ENCODE peak calls at places on chromosome 6, in five cellular contexts. V is neural progenitor cell, S is neuronal stem cell, Y is keratinocyte, Z is IMR-90. L is an unnamed sample. For H3K4me1, the result is how much of the 10 kb centered on the place peaks cover.

GRCh38 chr6:156154896-156155295 is 622.3 kb upstream of the ARID1B start:
- DNase-seq in V (no peak), S (no peak), Y (no peak), Z (peak), L (no peak)

GRCh38 chr6:41037107-41037900 is 1.7 kb downstream of the UNC5CL start:
- DNase-seq in V (no peak), S (no peak), Y (no peak), Z (no peak), L (no peak)

GRCh38 chr6:90284745-90285481 is 11.7 kb downstream of the BACH2 start:
- DNase-seq in V (no peak), S (no peak), Y (no peak), Z (peak), L (no peak)

GRCh38 chr6:148738939-148739821 is 7.7 kb upstream of the UST start:
- DNase-seq in V (no peak), S (no peak), Y (no peak), Z (no peak), L (no peak)

GRCh38 chr6:9197726-9198125 is 762.4 kb upstream of the SLC35B3 start:
- DNase-seq in V (no peak), S (no peak), Y (peak), Z (no peak), L (no peak)

GRCh38 chr6:159163901-159164370 is 5.3 kb upstream of the FNDC1 start:
- DNase-seq in V (no peak), S (no peak), Y (no peak), Z (peak), L (no peak)

GRCh38 chr6:102936959-102937358 is 1543.5 kb downstream of the GRIK2 start:
- DNase-seq in V (no peak), S (no peak), Y (no peak), Z (no peak), L (no peak)

GRCh38 chr6:41970436-41970846 is 28.8 kb upstream of the CCND3 start:
- DNase-seq in V (no peak), S (no peak), Y (no peak), Z (peak), L (no peak)

GRCh38 chr6:167058261-167058660 is 59.1 kb downstream of the CEP43 start:
- DNase-seq in V (no peak), S (no peak), Y (no peak), Z (no peak), L (no peak)

GRCh38 chr6:52595000-52595795 is 18.3 kb upstream of the TRAM2 start:
- DNase-seq in V (peak), S (no peak), Y (no peak), Z (peak), L (peak)

GRCh38 chr6:116405663-116406329 is 35.0 kb downstream of the DSE start:
- DNase-seq in V (peak), S (no peak), Y (no peak), Z (peak), L (no peak)

GRCh38 chr6:164252260-164252659 is 837.7 kb downstream of the QKI start:
- DNase-seq in V (no peak), S (no peak), Y (no peak), Z (no peak), L (no peak)

GRCh38 chr6:142047934-142048592 is 84.7 kb upstream of the GJE1 start:
- DNase-seq in V (no peak), S (no peak), Y (no peak), Z (no peak), L (no peak)

GRCh38 chr6:5036309-5036708 is 32.5 kb upstream of the RPP40 start:
- DNase-seq in V (peak), S (peak), Y (no peak), Z (peak), L (peak)

GRCh38 chr6:132527791-132528190 is 10.3 kb upstream of the TAAR9 start:
- DNase-seq in V (no peak), S (no peak), Y (no peak), Z (peak), L (no peak)

GRCh38 chr6:157985378-157986155 is 3.9 kb downstream of the SYNJ2 start:
- DNase-seq in V (no peak), S (no peak), Y (no peak), Z (no peak), L (peak)

GRCh38 chr6:157983439-157984119 is 1.9 kb downstream of the SYNJ2 start:
- DNase-seq in V (no peak), S (no peak), Y (no peak), Z (peak), L (peak)

GRCh38 chr6:157984686-157985225 is 3.1 kb downstream of the SYNJ2 start:
- DNase-seq in V (no peak), S (no peak), Y (no peak), Z (no peak), L (no peak)

GRCh38 chr6:157982580-157983438 is 1.1 kb downstream of the SYNJ2 start:
- DNase-seq in V (peak), S (no peak), Y (no peak), Z (peak), L (peak)

GRCh38 chr6:157984165-157984564 is 2.5 kb downstream of the SYNJ2 start:
- DNase-seq in V (no peak), S (no peak), Y (no peak), Z (peak), L (no peak)
- H3K9ac ChIP-seq in V (no peak), S (no peak), Y (no peak), Z (no peak), L (no peak)

GRCh38 chr6:151096255-151096612 is 143.5 kb upstream of the AKAP12 start:
- DNase-seq in V (no peak), S (no peak), Y (no peak), Z (no peak), L (peak)
- H3K4me1 ChIP-seq in V (under half), S (under half), Y (under half), Z (under half), L (under half)

GRCh38 chr6:30912746-30913520 is 1.1 kb upstream of the VARS2 start:
- DNase-seq in V (no peak), S (no peak), Y (no peak), Z (no peak), L (no peak)
- H3K9ac ChIP-seq in V (no peak), S (no peak), Y (peak), Z (no peak), L (no peak)

DNA sequence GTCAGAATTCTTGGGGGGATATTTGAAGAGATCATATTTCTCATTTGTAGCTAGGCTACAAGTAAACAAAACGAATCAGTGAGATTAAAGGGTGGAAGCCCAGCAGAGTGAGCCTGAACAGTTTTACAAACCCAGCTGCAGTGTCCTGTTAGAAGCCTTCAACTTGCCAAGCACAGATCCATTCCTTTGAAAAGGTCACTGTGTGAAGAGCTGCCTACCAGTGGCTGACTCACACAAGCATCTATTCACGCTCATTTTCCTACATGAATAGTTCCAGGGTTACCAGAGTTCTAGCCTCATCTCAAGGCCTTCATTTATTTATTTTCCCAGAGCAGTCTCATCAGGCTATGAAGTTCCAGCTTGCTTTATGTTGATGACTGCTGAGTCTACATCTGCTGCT is 25.7 kb upstream of the MLIP start:
- DNase-seq in V (no peak), S (no peak), Y (no peak), Z (peak), L (no peak)
- H3K4me1 ChIP-seq in V (under half), S (under half), Y (under half), Z (under half), L (under half)

GRCh38 chr6:33211136-33211535 is 2.8 kb downstream of the RING1 start:
- DNase-seq in V (no peak), S (no peak), Y (no peak), Z (no peak), L (no peak)

GRCh38 chr6:33213166-33213988 is 5.1 kb downstream of the RING1 start:
- DNase-seq in V (peak), S (no peak), Y (no peak), Z (no peak), L (peak)

GRCh38 chr6:33211666-33212422 is 3.5 kb downstream of the RING1 start:
- DNase-seq in V (peak), S (no peak), Y (no peak), Z (no peak), L (peak)

GRCh38 chr6:33213989-33214335 is 5.7 kb downstream of the RING1 start:
- DNase-seq in V (no peak), S (no peak), Y (no peak), Z (no peak), L (peak)

DNA sequence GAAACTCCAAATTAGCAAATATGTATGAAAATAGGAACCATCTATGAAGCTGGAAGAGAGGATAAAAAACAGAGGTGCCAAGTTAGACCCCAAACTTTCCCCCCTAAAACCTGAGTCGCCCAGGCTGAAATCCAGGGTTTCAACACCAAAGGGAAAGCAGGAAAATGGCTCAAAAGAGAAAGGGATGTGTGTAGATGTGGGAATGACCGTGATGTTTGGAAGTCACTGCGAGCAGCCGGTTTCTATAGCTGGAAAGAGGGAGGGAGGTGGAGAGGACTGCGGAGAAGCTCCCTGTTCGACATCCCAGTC is 4.5 kb downstream of the RING1 start:
- DNase-seq in V (no peak), S (no peak), Y (no peak), Z (no peak), L (no peak)
- H3K9ac ChIP-seq in V (no peak), S (peak), Y (peak), Z (peak), L (peak)

GRCh38 chr6:151659212-151659611 is 148.3 kb upstream of the ESR1 start:
- DNase-seq in V (no peak), S (no peak), Y (no peak), Z (no peak), L (no peak)
- H3K4me1 ChIP-seq in V (under half), S (under half), Y (under half), Z (under half), L (under half)

GRCh38 chr6:105874835-105875626 is 211.1 kb upstream of the PRDM1 start:
- DNase-seq in V (no peak), S (no peak), Y (no peak), Z (no peak), L (no peak)
- H3K9ac ChIP-seq in V (no peak), S (no peak), Y (no peak), Z (no peak), L (no peak)

GRCh38 chr6:113819169-113819830 is 37.8 kb upstream of the MARCKS start:
- DNase-seq in V (no peak), S (no peak), Y (no peak), Z (no peak), L (no peak)

GRCh38 chr6:113813207-113813606 is 43.9 kb upstream of the MARCKS start:
- DNase-seq in V (no peak), S (no peak), Y (no peak), Z (peak), L (no peak)

GRCh38 chr6:113820751-113821150 is 36.4 kb upstream of the MARCKS start:
- DNase-seq in V (no peak), S (no peak), Y (no peak), Z (peak), L (no peak)

GRCh38 chr6:113821445-113821844 is 35.7 kb upstream of the MARCKS start:
- DNase-seq in V (no peak), S (no peak), Y (no peak), Z (no peak), L (no peak)

DNA sequence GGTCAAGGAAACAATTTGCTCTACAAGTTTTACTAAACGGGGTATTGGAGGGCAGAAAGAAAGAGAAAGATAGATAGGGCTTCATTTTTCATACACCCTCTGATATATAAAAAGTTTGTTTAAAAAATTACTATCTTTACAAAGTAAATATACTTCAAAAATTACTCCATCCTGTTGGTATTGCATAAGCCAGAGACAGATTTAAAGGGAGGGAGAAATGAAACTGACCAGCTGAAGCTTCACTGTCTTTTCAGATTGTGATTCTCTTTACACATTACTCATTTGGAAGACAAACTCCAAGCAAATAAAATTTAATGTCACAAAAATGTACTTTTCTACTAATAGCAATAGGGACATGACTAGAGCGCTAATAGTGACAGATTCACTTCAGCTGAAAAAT is 38.6 kb upstream of the MARCKS start:
- DNase-seq in V (no peak), S (no peak), Y (no peak), Z (peak), L (no peak)
- H3K4me1 ChIP-seq in V (under half), S (under half), Y (under half), Z (under half), L (under half)